ENCODE peak calls at places on chromosomes 4 and X, in seven cellular contexts. A is neural progenitor cell, G is body of pancreas, B is cardiac muscle cell, L is A549, N is BJ, O is choroid plexus epithelial cell. M is an unnamed sample.

GRCh38 chr4:169899295-169899694 is 126.9 kb downstream of the MFAP3L start:
- DNase-seq in A (no peak), G (no peak), B (no peak), L (no peak), N (no peak), O (peak), M (peak)

GRCh38 chr4:65089666-65090065 is 580.6 kb downstream of the EPHA5 start:
- DNase-seq in A (peak), G (no peak), B (peak), L (no peak), N (no peak), O (peak), M (peak)

GRCh38 chr4:120753854-120754253 is 168.7 kb downstream of the PRDM5 start:
- DNase-seq in A (peak), G (no peak), B (peak), L (no peak), N (no peak), O (no peak), M (no peak)

GRCh38 chrX:25083661-25084060 is 67.9 kb upstream of the ARX start:
- DNase-seq in A (no peak), G (no peak), B (no peak), L (peak), N (no peak), O (no peak), M (peak)

GRCh38 chr4:94595880-94596483 is 144.2 kb downstream of the PDLIM5 start:
- DNase-seq in A (peak), G (no peak), B (peak), L (peak), N (no peak), O (peak), M (peak)

GRCh38 chr4:96035727-96036126 is 195.8 kb downstream of the PDHA2 start:
- DNase-seq in A (peak), G (no peak), B (peak), L (no peak), N (no peak), O (peak), M (peak)

GRCh38 chr4:6532658-6533057 is 42.3 kb upstream of the MAN2B2 start:
- DNase-seq in A (no peak), G (no peak), B (no peak), L (no peak), N (no peak), O (no peak), M (no peak)

GRCh38 chr4:40736910-40737309 is 12.8 kb upstream of the NSUN7 start:
- DNase-seq in A (peak), G (no peak), B (peak), L (peak), N (no peak), O (peak), M (peak)

GRCh38 chr4:74037076-74037475 is 1.4 kb downstream of the CXCL3 start:
- DNase-seq in A (peak), G (no peak), B (no peak), L (no peak), N (no peak), O (no peak), M (no peak)

GRCh38 chr4:16597829-16598228 is 300.6 kb downstream of the LDB2 start:
- DNase-seq in A (peak), G (no peak), B (no peak), L (no peak), N (no peak), O (peak), M (no peak)

GRCh38 chrX:115609621-115610020 is 48.6 kb downstream of the PLS3 start:
- DNase-seq in A (no peak), G (no peak), B (no peak), L (no peak), N (no peak), O (peak), M (no peak)

DNA sequence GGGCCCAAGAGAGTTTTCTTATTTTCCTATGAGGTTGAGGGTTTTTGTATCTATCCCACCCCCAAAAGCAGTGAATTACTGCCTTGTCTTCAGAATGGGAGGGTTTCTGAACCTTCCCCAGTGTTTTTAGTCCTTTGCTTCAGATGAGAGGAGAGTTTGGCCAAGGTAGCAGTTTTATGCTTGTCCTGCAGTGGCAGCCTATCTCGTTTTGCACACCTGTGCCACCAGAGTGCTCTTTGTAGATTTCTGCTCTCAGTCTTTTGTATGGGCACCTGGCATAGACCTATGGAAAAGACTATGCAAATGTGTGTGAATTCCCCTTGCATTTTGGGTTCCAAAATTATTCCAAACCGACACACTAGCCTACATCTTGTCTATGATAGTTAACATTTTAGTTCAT is 5.8 kb downstream of the TBC1D19 start:
- DNase-seq in A (no peak), G (peak), B (no peak), L (no peak), N (no peak), O (no peak), M (no peak)
- TF ChIP-seq CTCF in A (no peak), G (no peak), B (no peak), L (no peak), N (no peak), O (no peak), M (no peak)

GRCh38 chrX:53445977-53446376 is 11.8 kb upstream of the HSD17B10 start:
- DNase-seq in A (peak), G (peak), B (peak), L (peak), N (no peak), O (peak), M (peak)
- TF ChIP-seq CTCF in A (peak), G (peak), B (peak), L (peak), N (peak), O (peak), M (peak)

GRCh38 chr4:30714408-30715031 is 5.6 kb upstream of the PCDH7 start:
- DNase-seq in A (peak), G (peak), B (peak), L (peak), N (no peak), O (peak), M (peak)
- TF ChIP-seq CTCF in A (peak), G (peak), B (peak), L (peak), N (peak), O (peak), M (peak)

GRCh38 chrX:32483534-32484136 is 727.7 kb downstream of the DMD start:
- DNase-seq in A (peak), G (no peak), B (peak), L (no peak), N (no peak), O (peak), M (no peak)
- TF ChIP-seq CTCF in A (peak), G (no peak), B (no peak), L (no peak), N (no peak), O (no peak), M (peak)

M was measured in MCF 10A.